ENCODE peak calls at places on chromosomes 16 and 17, in six cellular contexts. Y is ascending aorta, F is left lung, Z is stomach, T is Peyer's patch, M is astrocyte. S is an unnamed sample.
A peak's percentile ranks its signal among the peaks of the same experiment; 100 is the strongest.

GRCh38 chr16:57603110-57604024 is 25.1 kb upstream of the ADGRG1 start:
- DNase-seq in F (no peak), M (no peak), Y (no peak), Z (no peak), T (no peak), S (no peak)

GRCh38 chr16:69754143-69754468 is 620 bp downstream of the NOB1 start:
- DNase-seq in F (no peak), Y (no peak), Z (no peak), T (no peak), M (no peak), S (no peak)

GRCh38 chr17:36922175-36922574 is 15.1 kb upstream of the LHX1 start:
- DNase-seq in M (no peak), T (no peak), Z (no peak), F (no peak), Y (no peak), S (no peak)

GRCh38 chr17:19386974-19387920 is at the start of gene MFAP4:
- DNase-seq in T (no peak), M (peak; percentile 84), Y (no peak), F (peak; percentile 74), Z (no peak), S (peak; percentile 64)

GRCh38 chr17:74601944-74602572 is 10.0 kb upstream of the CD300LD start:
- DNase-seq in M (no peak), Z (no peak), Y (no peak), T (no peak), F (no peak), S (no peak)

GRCh38 chr17:41215681-41216080 is 10.8 kb upstream of the KRTAP9-2 start:
- DNase-seq in T (no peak), Z (no peak), Y (no peak), M (no peak), F (no peak), S (no peak)

GRCh38 chr17:4559139-4559791 is 1.1 kb downstream of the GGT6 start:
- DNase-seq in M (no peak), F (no peak), Z (peak; percentile 51), Y (no peak), T (no peak), S (peak; percentile 73)

GRCh38 chr17:40675905-40676304 is 10.9 kb upstream of the KRT222 start:
- DNase-seq in F (no peak), Y (no peak), Z (no peak), M (no peak), T (no peak), S (no peak)

GRCh38 chr16:30645727-30646126 is 5.0 kb upstream of the PRR14 start:
- DNase-seq in Z (no peak), T (no peak), Y (no peak), F (no peak), M (no peak), S (no peak)

GRCh38 chr17:44279586-44280344 is 11.8 kb upstream of the SLC4A1 start:
- DNase-seq in F (peak; percentile 88), Z (peak; percentile 64), M (peak; percentile 79), T (peak; percentile 65), Y (peak; percentile 54), S (peak; percentile 89)

GRCh38 chr16:30951785-30952184 is 2.9 kb downstream of the ORAI3 start:
- DNase-seq in T (no peak), F (no peak), M (peak; percentile 48), Z (peak; percentile 81), Y (no peak), S (no peak)

GRCh38 chr17:19454074-19454473 is 43.0 kb downstream of the RNF112 start:
- DNase-seq in Y (no peak), M (no peak), F (no peak), T (no peak), Z (no peak), S (no peak)

GRCh38 chr16:24975428-24975889 is 39.7 kb downstream of the ARHGAP17 start:
- DNase-seq in F (no peak), Y (no peak), M (no peak), T (no peak), Z (no peak), S (no peak)

GRCh38 chr16:81885976-81886586 is 107.0 kb downstream of the PLCG2 start:
- DNase-seq in Y (no peak), F (no peak), Z (no peak), T (no peak), M (no peak), S (no peak)

GRCh38 chr16:11331967-11332366 is 13.3 kb upstream of the RMI2 start:
- DNase-seq in Y (no peak), T (no peak), Z (no peak), M (no peak), F (no peak), S (no peak)

GRCh38 chr16:3510410-3510809 is 9.6 kb downstream of the CLUAP1 start:
- DNase-seq in Z (no peak), M (no peak), Y (no peak), T (no peak), F (no peak), S (no peak)
- H3K4me1 ChIP-seq in Z (no peaks in the 10 kb centered on the region), M (peaks cover 6% of the 10 kb centered on the region), Y (no peaks in the 10 kb centered on the region), T (no peaks in the 10 kb centered on the region), F (no peaks in the 10 kb centered on the region), S (no peaks in the 10 kb centered on the region)

DNA sequence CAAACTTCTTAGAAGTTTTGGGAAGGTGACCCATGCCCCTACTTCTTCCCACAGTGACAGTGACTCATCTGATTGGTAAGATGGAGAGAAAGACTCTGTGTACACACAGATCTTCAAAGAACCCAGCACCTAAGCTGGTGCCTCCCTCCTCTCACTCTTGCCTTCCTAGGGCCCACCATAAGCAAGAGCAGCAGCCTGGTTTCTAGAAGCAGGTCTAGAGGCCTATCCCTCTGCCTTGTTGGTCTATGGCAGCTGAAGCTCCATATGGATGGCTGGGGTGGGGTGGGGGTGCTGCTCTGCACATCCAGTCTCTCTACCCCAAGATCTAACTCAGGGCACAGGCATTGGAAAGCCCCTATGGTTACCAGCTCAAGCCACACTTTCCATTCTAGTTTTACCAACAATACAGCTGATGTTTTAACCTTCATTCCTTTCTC is 47.5 kb downstream of the STAT3 start:
- DNase-seq in Y (no peak), M (no peak), T (no peak), F (no peak), Z (no peak), S (no peak)
- H3K4me1 ChIP-seq in Y (no peaks in the 10 kb centered on the region), M (peaks cover 14% of the 10 kb centered on the region), T (no peaks in the 10 kb centered on the region), F (no peaks in the 10 kb centered on the region), Z (peaks cover 30% of the 10 kb centered on the region), S (peaks cover 20% of the 10 kb centered on the region)

DNA sequence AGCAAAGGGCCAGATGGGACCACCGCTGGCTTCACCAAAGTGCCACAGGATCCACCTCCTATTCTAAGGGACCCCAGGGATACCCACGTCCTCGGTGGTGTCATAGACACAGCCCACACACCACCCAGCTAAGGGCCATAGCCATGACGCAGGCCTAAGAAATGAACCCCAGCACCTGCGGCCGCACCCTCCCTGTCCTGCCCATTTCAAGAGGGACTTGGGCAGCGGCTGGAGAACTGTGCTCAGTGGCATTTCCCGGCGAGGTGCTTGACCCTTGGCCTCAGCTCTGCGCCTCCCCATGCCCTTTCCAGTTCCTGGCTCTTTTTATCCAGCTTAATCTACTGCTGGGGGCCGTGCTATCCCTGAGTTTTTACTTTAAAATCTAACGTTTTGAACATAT is 27.3 kb downstream of the ZNF778 start:
- DNase-seq in Y (no peak), F (peak; percentile 90), T (no peak), Z (no peak), M (no peak), S (no peak)
- H3K4me1 ChIP-seq in Y (peaks cover 5% of the 10 kb centered on the region), F (peaks cover 6% of the 10 kb centered on the region), T (peaks cover 6% of the 10 kb centered on the region), Z (peaks cover 30% of the 10 kb centered on the region), M (peaks cover 8% of the 10 kb centered on the region), S (peaks cover 11% of the 10 kb centered on the region)

GRCh38 chr16:72990571-72990970 is 57.4 kb downstream of the ZFHX3 start:
- DNase-seq in Z (no peak), Y (no peak), M (no peak), F (no peak), T (no peak), S (no peak)
- H3K4me1 ChIP-seq in Z (peaks cover 93% of the 10 kb centered on the region), Y (peaks cover 24% of the 10 kb centered on the region), M (peaks cover 38% of the 10 kb centered on the region), F (peaks cover 10% of the 10 kb centered on the region), T (no peaks in the 10 kb centered on the region), S (peaks cover 47% of the 10 kb centered on the region)

GRCh38 chr17:31319253-31319661 is 2.2 kb downstream of the EVI2A start:
- DNase-seq in F (no peak), Y (no peak), M (no peak), Z (no peak), T (no peak), S (no peak)
- H3K4me1 ChIP-seq in F (no peaks in the 10 kb centered on the region), Y (no peaks in the 10 kb centered on the region), M (peaks cover 16% of the 10 kb centered on the region), Z (peaks cover 30% of the 10 kb centered on the region), T (no peaks in the 10 kb centered on the region), S (peaks cover 39% of the 10 kb centered on the region)

DNA sequence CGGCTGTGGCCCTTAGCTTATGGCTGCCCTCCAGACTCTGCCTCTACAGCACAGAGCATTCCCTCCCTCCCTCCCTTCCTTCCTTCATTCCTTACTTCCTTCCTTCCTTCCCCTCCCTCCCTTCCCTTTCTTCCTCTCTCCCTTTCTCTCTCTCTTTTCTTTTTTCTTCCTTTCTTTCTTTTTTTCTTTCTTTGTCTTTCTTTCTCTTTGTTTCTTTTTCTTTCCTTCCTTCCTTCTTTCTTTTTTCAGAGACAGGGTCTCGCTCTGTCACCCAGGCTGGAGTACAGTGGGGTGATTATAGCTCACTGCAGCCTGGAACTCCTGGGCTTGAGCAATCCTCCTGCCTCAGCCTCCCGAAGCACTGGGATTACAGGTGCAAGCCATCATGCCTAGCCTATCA is 11.7 kb downstream of the TMEM92 start:
- DNase-seq in T (no peak), F (no peak), Z (no peak), Y (no peak), M (no peak), S (no peak)
- H3K4me1 ChIP-seq in T (no peaks in the 10 kb centered on the region), F (peaks cover 18% of the 10 kb centered on the region), Z (peaks cover 62% of the 10 kb centered on the region), Y (peaks cover 12% of the 10 kb centered on the region), M (peaks cover 29% of the 10 kb centered on the region), S (no peaks in the 10 kb centered on the region)

DNA sequence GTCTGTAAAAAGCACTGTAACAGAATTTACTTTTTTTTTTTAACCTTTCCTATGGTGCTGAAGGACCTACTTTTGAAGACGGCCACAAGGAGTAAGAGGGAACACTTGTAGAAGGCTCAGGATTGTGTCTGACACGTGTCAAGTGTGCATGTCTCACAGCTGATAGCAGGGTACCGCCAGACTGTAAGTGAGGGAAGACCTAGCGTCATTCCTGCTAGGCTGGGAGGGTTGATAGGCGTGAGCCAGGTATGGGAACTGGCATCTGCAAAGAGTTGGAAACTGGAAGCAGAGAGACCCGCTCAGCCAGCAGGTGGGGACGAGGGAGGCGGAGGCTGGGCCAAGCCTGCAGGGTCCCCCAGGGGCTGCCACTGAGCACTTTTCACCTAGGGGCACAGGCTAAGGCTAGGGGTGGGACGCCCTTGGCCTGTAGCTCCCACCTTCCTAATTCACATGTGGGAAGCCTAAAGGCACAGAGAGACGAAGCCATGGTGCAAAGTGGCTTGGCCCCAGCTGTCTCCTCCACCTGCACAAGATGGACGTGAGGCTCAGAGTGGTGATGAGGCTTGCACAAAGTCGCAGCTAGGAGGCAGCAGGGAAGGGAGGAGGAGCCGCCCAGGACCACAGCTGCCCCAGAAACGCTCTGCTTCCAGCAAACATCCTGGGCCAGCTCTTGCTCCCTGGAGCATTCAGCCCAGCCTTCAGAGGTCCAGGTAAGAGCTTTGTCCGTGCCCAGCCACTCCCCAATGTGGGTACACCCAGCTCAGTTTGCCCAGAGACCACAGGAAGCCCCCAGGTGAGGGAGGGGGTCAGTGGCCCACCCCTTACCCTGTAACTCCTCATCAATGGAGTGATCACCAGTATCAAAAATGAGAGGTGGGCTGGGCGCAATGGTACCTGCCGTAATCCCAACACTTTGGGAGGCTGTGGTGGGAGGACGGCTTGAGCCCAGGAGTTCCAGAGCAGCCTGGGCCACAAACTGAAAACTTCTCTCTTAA is 18.9 kb downstream of the VASN start:
- DNase-seq in Z (no peak), F (no peak), Y (no peak), T (no peak), M (no peak), S (no peak)
- H3K4me1 ChIP-seq in Z (peaks cover 51% of the 10 kb centered on the region), F (peaks cover 6% of the 10 kb centered on the region), Y (peaks cover 40% of the 10 kb centered on the region), T (no peaks in the 10 kb centered on the region), M (peaks cover 61% of the 10 kb centered on the region), S (no peaks in the 10 kb centered on the region)

GRCh38 chr17:57463103-57463885 is 207.0 kb downstream of the MSI2 start:
- DNase-seq in T (no peak), Y (no peak), M (peak; percentile 93), F (no peak), Z (no peak), S (no peak)
- H3K4me1 ChIP-seq in T (no peaks in the 10 kb centered on the region), Y (no peaks in the 10 kb centered on the region), M (peaks cover 43% of the 10 kb centered on the region), F (no peaks in the 10 kb centered on the region), Z (peaks cover 4% of the 10 kb centered on the region), S (peaks cover 77% of the 10 kb centered on the region)

S was measured in spleen.